ENCODE peak calls at places on chromosomes 7 and 10, in six cellular contexts. One of them, this sample, is unnamed.

GRCh38 chr10:67492317-67493019 is 203.5 kb downstream of the CTNNA3 start:
- DNase-seq in naive thymus-derived CD4-positive, alpha-beta T cell: no peak
- DNase-seq in GM06990: no peak
- DNase-seq in body of pancreas: no peak
- DNase-seq in BJ: no peak
- DNase-seq in upper lobe of right lung: no peak
- DNase-seq in this sample: no peak

GRCh38 chr7:37354661-37355131 is 94.0 kb downstream of the ELMO1 start:
- DNase-seq in upper lobe of right lung: peak; percentile 73
- DNase-seq in BJ: no peak
- DNase-seq in naive thymus-derived CD4-positive, alpha-beta T cell: no peak
- DNase-seq in GM06990: no peak
- DNase-seq in body of pancreas: peak; percentile 76
- DNase-seq in this sample: peak; percentile 25

GRCh38 chr10:121455377-121455776 is 142.9 kb downstream of the FGFR2 start:
- DNase-seq in naive thymus-derived CD4-positive, alpha-beta T cell: no peak
- DNase-seq in upper lobe of right lung: no peak
- DNase-seq in body of pancreas: no peak
- DNase-seq in GM06990: no peak
- DNase-seq in BJ: no peak
- DNase-seq in this sample: no peak

GRCh38 chr7:49850921-49851613 is 77.6 kb downstream of the VWC2 start:
- DNase-seq in upper lobe of right lung: no peak
- DNase-seq in naive thymus-derived CD4-positive, alpha-beta T cell: no peak
- DNase-seq in body of pancreas: no peak
- DNase-seq in GM06990: no peak
- DNase-seq in BJ: no peak
- DNase-seq in this sample: no peak

GRCh38 chr7:15836041-15836440 is 149.6 kb upstream of the MEOX2 start:
- DNase-seq in upper lobe of right lung: no peak
- DNase-seq in naive thymus-derived CD4-positive, alpha-beta T cell: no peak
- DNase-seq in body of pancreas: no peak
- DNase-seq in GM06990: no peak
- DNase-seq in BJ: no peak
- DNase-seq in this sample: no peak

GRCh38 chr10:132774179-132774904 is 11.6 kb downstream of the NKX6-2 start:
- DNase-seq in naive thymus-derived CD4-positive, alpha-beta T cell: no peak
- DNase-seq in body of pancreas: no peak
- DNase-seq in upper lobe of right lung: no peak
- DNase-seq in GM06990: no peak
- DNase-seq in BJ: no peak
- DNase-seq in this sample: no peak

GRCh38 chr7:96827701-96828100 is 118.1 kb upstream of the SEM1 start:
- DNase-seq in BJ: no peak
- DNase-seq in GM06990: no peak
- DNase-seq in naive thymus-derived CD4-positive, alpha-beta T cell: no peak
- DNase-seq in upper lobe of right lung: no peak
- DNase-seq in body of pancreas: no peak
- DNase-seq in this sample: no peak

GRCh38 chr7:111990597-111990996 is 215.6 kb downstream of the DOCK4 start:
- DNase-seq in body of pancreas: no peak
- DNase-seq in upper lobe of right lung: no peak
- DNase-seq in GM06990: no peak
- DNase-seq in naive thymus-derived CD4-positive, alpha-beta T cell: no peak
- DNase-seq in BJ: no peak
- DNase-seq in this sample: no peak

GRCh38 chr7:141409911-141410329 is 141.3 kb upstream of the AGK start:
- DNase-seq in GM06990: no peak
- DNase-seq in naive thymus-derived CD4-positive, alpha-beta T cell: no peak
- DNase-seq in BJ: no peak
- DNase-seq in body of pancreas: no peak
- DNase-seq in upper lobe of right lung: no peak
- DNase-seq in this sample: no peak

GRCh38 chr10:97066877-97067555 is 118.7 kb downstream of the SLIT1 start:
- DNase-seq in body of pancreas: no peak
- DNase-seq in naive thymus-derived CD4-positive, alpha-beta T cell: no peak
- DNase-seq in BJ: no peak
- DNase-seq in GM06990: no peak
- DNase-seq in upper lobe of right lung: peak; percentile 55
- DNase-seq in this sample: no peak
- H3K4me3 ChIP-seq in body of pancreas: no peak overlapping the region
- H3K4me3 ChIP-seq in naive thymus-derived CD4-positive, alpha-beta T cell: no peak overlapping the region
- H3K4me3 ChIP-seq in BJ: no peak overlapping the region
- H3K4me3 ChIP-seq in GM06990: no peak overlapping the region
- H3K4me3 ChIP-seq in upper lobe of right lung: no peak overlapping the region
- H3K4me3 ChIP-seq in this sample: no peak overlapping the region

GRCh38 chr7:133482626-133483025 is 229.7 kb downstream of the EXOC4 start:
- DNase-seq in BJ: no peak
- DNase-seq in naive thymus-derived CD4-positive, alpha-beta T cell: no peak
- DNase-seq in upper lobe of right lung: no peak
- DNase-seq in GM06990: no peak
- DNase-seq in body of pancreas: no peak
- DNase-seq in this sample: no peak
- H3K4me3 ChIP-seq in BJ: no peak overlapping the region
- H3K4me3 ChIP-seq in naive thymus-derived CD4-positive, alpha-beta T cell: no peak overlapping the region
- H3K4me3 ChIP-seq in upper lobe of right lung: no peak overlapping the region
- H3K4me3 ChIP-seq in GM06990: no peak overlapping the region
- H3K4me3 ChIP-seq in body of pancreas: no peak overlapping the region
- H3K4me3 ChIP-seq in this sample: no peak overlapping the region

DNA sequence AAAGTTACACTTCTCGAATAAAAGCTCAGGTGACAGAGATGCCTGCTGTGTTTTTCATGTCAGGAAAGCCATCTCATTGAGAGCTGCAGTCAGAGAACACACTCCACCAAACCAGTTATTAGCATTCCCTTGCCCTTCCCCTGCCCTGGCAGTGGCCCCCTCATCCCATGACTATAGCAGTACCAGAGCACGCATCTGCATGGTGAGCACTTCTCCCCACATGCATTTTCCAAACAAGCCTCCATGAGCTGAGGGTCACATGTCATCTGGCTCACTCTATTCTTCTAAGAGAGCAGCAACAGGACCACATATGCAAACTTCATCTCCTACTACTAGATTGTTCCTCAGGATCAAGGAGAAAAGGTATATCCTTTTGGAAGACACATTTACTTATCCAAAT is 42.4 kb upstream of the FGL2 start:
- DNase-seq in GM06990: no peak
- DNase-seq in upper lobe of right lung: no peak
- DNase-seq in BJ: no peak
- DNase-seq in naive thymus-derived CD4-positive, alpha-beta T cell: no peak
- DNase-seq in body of pancreas: no peak
- DNase-seq in this sample: no peak
- H3K4me3 ChIP-seq in GM06990: no peak overlapping the region
- H3K4me3 ChIP-seq in upper lobe of right lung: no peak overlapping the region
- H3K4me3 ChIP-seq in BJ: no peak overlapping the region
- H3K4me3 ChIP-seq in naive thymus-derived CD4-positive, alpha-beta T cell: no peak overlapping the region
- H3K4me3 ChIP-seq in body of pancreas: no peak overlapping the region
- H3K4me3 ChIP-seq in this sample: no peak overlapping the region

DNA sequence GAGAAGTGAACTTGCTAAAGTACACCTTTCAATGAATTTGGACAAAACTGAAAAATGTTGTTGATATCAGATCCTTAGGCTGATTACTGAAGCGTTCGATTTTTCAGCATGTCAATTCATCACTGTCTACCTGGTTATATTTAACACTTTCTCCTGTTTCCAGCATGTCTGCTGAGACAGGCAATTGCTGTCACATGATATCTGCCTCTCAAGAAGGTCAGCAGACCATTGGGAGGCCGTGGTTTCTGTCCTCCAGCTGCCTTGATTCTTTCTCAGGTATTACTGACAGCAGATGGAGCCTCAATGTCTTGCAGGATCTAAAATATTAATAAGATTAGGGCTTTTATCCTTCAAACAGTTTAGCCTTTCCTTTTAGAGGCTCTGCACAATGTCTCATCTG is 127.5 kb downstream of the SNX10 start:
- DNase-seq in BJ: no peak
- DNase-seq in GM06990: no peak
- DNase-seq in naive thymus-derived CD4-positive, alpha-beta T cell: no peak
- DNase-seq in upper lobe of right lung: no peak
- DNase-seq in body of pancreas: no peak
- DNase-seq in this sample: no peak
- H3K4me3 ChIP-seq in BJ: no peak overlapping the region
- H3K4me3 ChIP-seq in GM06990: no peak overlapping the region
- H3K4me3 ChIP-seq in naive thymus-derived CD4-positive, alpha-beta T cell: no peak overlapping the region
- H3K4me3 ChIP-seq in upper lobe of right lung: no peak overlapping the region
- H3K4me3 ChIP-seq in body of pancreas: no peak overlapping the region
- H3K4me3 ChIP-seq in this sample: no peak overlapping the region

GRCh38 chr7:32032211-32032610 is 38.0 kb downstream of the PDE1C start:
- DNase-seq in upper lobe of right lung: no peak
- DNase-seq in BJ: no peak
- DNase-seq in naive thymus-derived CD4-positive, alpha-beta T cell: no peak
- DNase-seq in body of pancreas: no peak
- DNase-seq in GM06990: no peak
- DNase-seq in this sample: no peak
- H3K4me3 ChIP-seq in upper lobe of right lung: no peak overlapping the region
- H3K4me3 ChIP-seq in BJ: no peak overlapping the region
- H3K4me3 ChIP-seq in naive thymus-derived CD4-positive, alpha-beta T cell: no peak overlapping the region
- H3K4me3 ChIP-seq in body of pancreas: no peak overlapping the region
- H3K4me3 ChIP-seq in GM06990: no peak overlapping the region
- H3K4me3 ChIP-seq in this sample: no peak overlapping the region

GRCh38 chr10:43453266-43453831 is 16.4 kb downstream of the ZNF487 start:
- DNase-seq in naive thymus-derived CD4-positive, alpha-beta T cell: no peak
- DNase-seq in body of pancreas: no peak
- DNase-seq in upper lobe of right lung: no peak
- DNase-seq in BJ: no peak
- DNase-seq in GM06990: peak; percentile 74
- DNase-seq in this sample: no peak

GRCh38 chr10:43458227-43458626 is 21.3 kb downstream of the ZNF487 start:
- DNase-seq in body of pancreas: no peak
- DNase-seq in naive thymus-derived CD4-positive, alpha-beta T cell: no peak
- DNase-seq in upper lobe of right lung: no peak
- DNase-seq in GM06990: no peak
- DNase-seq in BJ: no peak
- DNase-seq in this sample: no peak

GRCh38 chr10:43448742-43449141 is 11.8 kb downstream of the ZNF487 start:
- DNase-seq in naive thymus-derived CD4-positive, alpha-beta T cell: no peak
- DNase-seq in BJ: no peak
- DNase-seq in upper lobe of right lung: no peak
- DNase-seq in body of pancreas: no peak
- DNase-seq in GM06990: no peak
- DNase-seq in this sample: no peak

DNA sequence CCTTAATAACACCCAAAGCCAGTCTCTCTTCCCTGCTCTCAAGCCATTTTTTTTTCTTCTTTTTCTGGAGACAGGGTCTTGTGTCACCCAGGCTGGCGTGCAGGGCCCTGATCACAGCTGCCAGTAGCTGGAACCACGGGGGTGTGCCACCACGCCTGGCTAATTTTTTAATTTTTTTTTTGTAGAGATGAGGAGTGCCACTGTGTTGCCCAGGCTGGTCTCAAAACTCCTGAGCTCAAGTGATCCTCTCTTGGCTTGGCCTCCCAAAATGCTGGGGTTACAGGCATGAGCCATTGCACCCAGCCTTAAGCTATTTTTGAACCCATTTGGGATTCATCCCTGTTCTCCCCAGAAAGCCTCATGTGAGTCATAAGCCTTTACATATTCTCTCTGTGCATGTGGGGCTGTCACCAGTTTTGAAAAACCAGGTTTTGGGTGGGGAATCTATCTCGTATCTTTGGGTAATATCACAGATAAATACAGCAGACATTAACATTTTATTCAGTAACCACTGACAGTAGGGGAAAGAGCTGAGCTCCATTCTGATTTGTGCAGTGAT is 15.5 kb downstream of the ZNF487 start:
- DNase-seq in body of pancreas: no peak
- DNase-seq in BJ: no peak
- DNase-seq in GM06990: no peak
- DNase-seq in naive thymus-derived CD4-positive, alpha-beta T cell: no peak
- DNase-seq in upper lobe of right lung: no peak
- DNase-seq in this sample: no peak
- H3K4me3 ChIP-seq in body of pancreas: no peak overlapping the region
- H3K4me3 ChIP-seq in BJ: no peak overlapping the region
- H3K4me3 ChIP-seq in GM06990: no peak overlapping the region
- H3K4me3 ChIP-seq in naive thymus-derived CD4-positive, alpha-beta T cell: no peak overlapping the region
- H3K4me3 ChIP-seq in upper lobe of right lung: no peak overlapping the region
- H3K4me3 ChIP-seq in this sample: no peak overlapping the region

GRCh38 chr10:71769279-71769823 is 4.0 kb downstream of the VSIR start:
- DNase-seq in body of pancreas: no peak
- DNase-seq in upper lobe of right lung: no peak
- DNase-seq in BJ: no peak
- DNase-seq in naive thymus-derived CD4-positive, alpha-beta T cell: no peak
- DNase-seq in GM06990: peak; percentile 48
- DNase-seq in this sample: no peak
- H3K4me3 ChIP-seq in body of pancreas: no peak overlapping the region
- H3K4me3 ChIP-seq in upper lobe of right lung: peak overlapping the region; percentile 70
- H3K4me3 ChIP-seq in BJ: no peak overlapping the region
- H3K4me3 ChIP-seq in naive thymus-derived CD4-positive, alpha-beta T cell: peak overlapping the region; percentile 91
- H3K4me3 ChIP-seq in GM06990: peak overlapping the region; percentile 16
- H3K4me3 ChIP-seq in this sample: no peak overlapping the region

This sample was measured in skeletal muscle cell.